ENCODE peak calls at places on chromosomes 2 and 18, in eight cellular contexts. One of them, this sample, is unnamed.

GRCh38 chr2:205372141-205372540 is 310.2 kb upstream of the NRP2 start:
- DNase-seq in T-cell: no peak
- DNase-seq in EL: peak
- DNase-seq in NCI-H1092: no peak
- DNase-seq in CD8-positive, alpha-beta memory T cell: no peak
- DNase-seq in left ventricle myocardium superior: no peak
- DNase-seq in effector CD4-positive, alpha-beta T cell: no peak
- DNase-seq in non-pigmented ciliary epithelial cell: peak
- DNase-seq in this sample: peak

GRCh38 chr18:61606068-61606660 is 272.9 kb downstream of the CDH20 start:
- DNase-seq in T-cell: no peak
- DNase-seq in EL: peak
- DNase-seq in NCI-H1092: no peak
- DNase-seq in CD8-positive, alpha-beta memory T cell: no peak
- DNase-seq in left ventricle myocardium superior: peak
- DNase-seq in effector CD4-positive, alpha-beta T cell: no peak
- DNase-seq in non-pigmented ciliary epithelial cell: no peak
- DNase-seq in this sample: no peak

GRCh38 chr2:238099709-238100048 is 461 bp upstream of the ESPNL start:
- DNase-seq in T-cell: no peak
- DNase-seq in EL: no peak
- DNase-seq in NCI-H1092: no peak
- DNase-seq in CD8-positive, alpha-beta memory T cell: no peak
- DNase-seq in left ventricle myocardium superior: no peak
- DNase-seq in effector CD4-positive, alpha-beta T cell: no peak
- DNase-seq in non-pigmented ciliary epithelial cell: no peak
- DNase-seq in this sample: no peak

GRCh38 chr2:160952462-160952861 is 207.8 kb upstream of the TANK start:
- DNase-seq in T-cell: no peak
- DNase-seq in EL: no peak
- DNase-seq in NCI-H1092: no peak
- DNase-seq in CD8-positive, alpha-beta memory T cell: no peak
- DNase-seq in left ventricle myocardium superior: peak
- DNase-seq in effector CD4-positive, alpha-beta T cell: no peak
- DNase-seq in non-pigmented ciliary epithelial cell: no peak
- DNase-seq in this sample: no peak

GRCh38 chr2:164642946-164643555 is 21.8 kb upstream of the GRB14 start:
- DNase-seq in T-cell: no peak
- DNase-seq in EL: no peak
- DNase-seq in NCI-H1092: no peak
- DNase-seq in CD8-positive, alpha-beta memory T cell: no peak
- DNase-seq in left ventricle myocardium superior: no peak
- DNase-seq in effector CD4-positive, alpha-beta T cell: no peak
- DNase-seq in non-pigmented ciliary epithelial cell: no peak
- DNase-seq in this sample: no peak

GRCh38 chr2:217604527-217605279 is 398.1 kb downstream of the TNS1 start:
- DNase-seq in T-cell: no peak
- DNase-seq in EL: no peak
- DNase-seq in NCI-H1092: no peak
- DNase-seq in CD8-positive, alpha-beta memory T cell: no peak
- DNase-seq in left ventricle myocardium superior: peak
- DNase-seq in effector CD4-positive, alpha-beta T cell: no peak
- DNase-seq in non-pigmented ciliary epithelial cell: no peak
- DNase-seq in this sample: no peak

GRCh38 chr2:144026679-144027078 is 493.2 kb downstream of the ZEB2 start:
- DNase-seq in T-cell: no peak
- DNase-seq in EL: no peak
- DNase-seq in NCI-H1092: no peak
- DNase-seq in CD8-positive, alpha-beta memory T cell: no peak
- DNase-seq in left ventricle myocardium superior: no peak
- DNase-seq in effector CD4-positive, alpha-beta T cell: no peak
- DNase-seq in non-pigmented ciliary epithelial cell: no peak
- DNase-seq in this sample: no peak

GRCh38 chr2:215833531-215834162 is 179.7 kb downstream of the MREG start:
- DNase-seq in T-cell: no peak
- DNase-seq in EL: no peak
- DNase-seq in NCI-H1092: no peak
- DNase-seq in CD8-positive, alpha-beta memory T cell: no peak
- DNase-seq in left ventricle myocardium superior: no peak
- DNase-seq in effector CD4-positive, alpha-beta T cell: no peak
- DNase-seq in non-pigmented ciliary epithelial cell: no peak
- DNase-seq in this sample: peak

GRCh38 chr2:120726245-120726644 is 9.4 kb upstream of the GLI2 start:
- DNase-seq in T-cell: no peak
- DNase-seq in EL: no peak
- DNase-seq in NCI-H1092: no peak
- DNase-seq in CD8-positive, alpha-beta memory T cell: no peak
- DNase-seq in left ventricle myocardium superior: no peak
- DNase-seq in effector CD4-positive, alpha-beta T cell: no peak
- DNase-seq in non-pigmented ciliary epithelial cell: no peak
- DNase-seq in this sample: no peak

GRCh38 chr2:190785380-190785779 is 95.2 kb upstream of the GLS start:
- DNase-seq in T-cell: no peak
- DNase-seq in EL: no peak
- DNase-seq in NCI-H1092: no peak
- DNase-seq in CD8-positive, alpha-beta memory T cell: no peak
- DNase-seq in left ventricle myocardium superior: no peak
- DNase-seq in effector CD4-positive, alpha-beta T cell: no peak
- DNase-seq in non-pigmented ciliary epithelial cell: no peak
- DNase-seq in this sample: no peak